ENCODE peak calls at places on chromosomes 1 and 21, in five cellular contexts. Z is CD4-positive, alpha-beta T cell; G is tibial nerve; Q is AG04450; C is K562. J is an unnamed sample.

GRCh38 chr1:17584539-17584938 is 45.0 kb downstream of the ARHGEF10L start:
- DNase-seq in Z (no peak), G (no peak), Q (no peak), C (no peak), J (no peak)

GRCh38 chr1:92291372-92291999 is 7.3 kb downstream of the GLMN start:
- DNase-seq in Z (no peak), G (peak; percentile 17), Q (peak; percentile 44), C (peak; percentile 29), J (peak; percentile 79)

GRCh38 chr1:94773931-94774422 is 46.2 kb upstream of the SLC44A3 start:
- DNase-seq in Z (no peak), G (no peak), Q (no peak), C (no peak), J (peak; percentile 23)

GRCh38 chr1:226682841-226683800 is 56.0 kb downstream of the ITPKB start:
- DNase-seq in Z (no peak), G (no peak), Q (no peak), C (no peak), J (no peak)

GRCh38 chr1:147504801-147505303 is 36.4 kb upstream of the BCL9 start:
- DNase-seq in Z (no peak), G (no peak), Q (peak; percentile 4), C (peak; percentile 21), J (peak; percentile 95)

GRCh38 chr1:13892671-13893325 is 192.8 kb downstream of the PRDM2 start:
- DNase-seq in Z (no peak), G (no peak), Q (no peak), C (no peak), J (peak; percentile 56)

GRCh38 chr1:247441621-247442020 is 16.3 kb downstream of the OR2B11 start:
- DNase-seq in Z (no peak), G (no peak), Q (no peak), C (no peak), J (no peak)

GRCh38 chr1:158101944-158102343 is 78.8 kb upstream of the CD1D start:
- DNase-seq in Z (no peak), G (no peak), Q (no peak), C (no peak), J (no peak)

GRCh38 chr21:43893536-43894205 is 28.6 kb downstream of the AGPAT3 start:
- DNase-seq in Z (no peak), G (no peak), Q (no peak), C (no peak), J (no peak)

GRCh38 chr21:14657241-14658008 is 111.3 kb upstream of the SAMSN1 start:
- DNase-seq in Z (no peak), G (no peak), Q (no peak), C (no peak), J (no peak)

GRCh38 chr1:89489037-89489729 is 35.4 kb upstream of the LRRC8B start:
- DNase-seq in Z (no peak), G (no peak), Q (no peak), C (no peak), J (no peak)

GRCh38 chr1:119674110-119674509 is 26.0 kb upstream of the ZNF697 start:
- DNase-seq in Z (no peak), G (no peak), Q (no peak), C (no peak), J (peak; percentile 34)

GRCh38 chr1:164767257-164768044 is 208.5 kb downstream of the PBX1 start:
- DNase-seq in Z (no peak), G (no peak), Q (peak; percentile 86), C (no peak), J (no peak)

GRCh38 chr21:41393876-41394465 is 32.1 kb upstream of the MX1 start:
- DNase-seq in Z (no peak), G (no peak), Q (no peak), C (no peak), J (no peak)

GRCh38 chr1:203291201-203292096 is 13.9 kb upstream of the BTG2 start:
- DNase-seq in Z (no peak), G (no peak), Q (no peak), C (no peak), J (no peak)

GRCh38 chr1:94697839-94698238 is 122.3 kb upstream of the SLC44A3 start:
- DNase-seq in Z (no peak), G (no peak), Q (no peak), C (no peak), J (no peak)

GRCh38 chr1:244104309-244105060 is 53.4 kb downstream of the ZBTB18 start:
- DNase-seq in Z (no peak), G (no peak), Q (peak; percentile 74), C (no peak), J (no peak)

GRCh38 chr21:21712761-21713558 is 714.8 kb downstream of the NCAM2 start:
- DNase-seq in Z (no peak), G (no peak), Q (no peak), C (no peak), J (no peak)

GRCh38 chr1:197915797-197916686 is 1.1 kb upstream of the LHX9 start:
- DNase-seq in Z (no peak), G (no peak), Q (no peak), C (peak; percentile 47), J (peak; percentile 95)

GRCh38 chr1:211480941-211481545 is 10.9 kb downstream of the RD3 start:
- DNase-seq in Z (no peak), G (no peak), Q (no peak), C (no peak), J (no peak)

GRCh38 chr1:165364432-165365133 is 8.1 kb upstream of the LMX1A start:
- DNase-seq in Z (no peak), G (peak; percentile 32), Q (no peak), C (no peak), J (no peak)

GRCh38 chr1:83060216-83060615 is 938.7 kb downstream of the TTLL7 start:
- DNase-seq in Z (no peak), G (no peak), Q (no peak), C (no peak), J (no peak)

GRCh38 chr1:115865704-115866380 is 24.9 kb upstream of the NHLH2 start:
- DNase-seq in Z (no peak), G (no peak), Q (no peak), C (no peak), J (no peak)

GRCh38 chr21:30733026-30733425 is 14.0 kb downstream of the KRTAP21-2 start:
- DNase-seq in Z (no peak), G (no peak), Q (no peak), C (no peak), J (no peak)

GRCh38 chr1:45769261-45769932 is 18.9 kb upstream of the IPP start:
- DNase-seq in Z (no peak), G (no peak), Q (peak; percentile 46), C (peak; percentile 41), J (peak; percentile 11)

GRCh38 chr1:173509797-173510196 is 32.7 kb downstream of the PRDX6 start:
- DNase-seq in Z (no peak), G (no peak), Q (no peak), C (no peak), J (no peak)

GRCh38 chr1:161733526-161733925 is 12.2 kb downstream of the FCRLB start:
- DNase-seq in Z (no peak), G (no peak), Q (peak; percentile 61), C (no peak), J (no peak)

GRCh38 chr21:38236232-38236631 is 20.6 kb upstream of the KCNJ15 start:
- DNase-seq in Z (no peak), G (no peak), Q (no peak), C (no peak), J (peak; percentile 4)
- TF ChIP-seq CTCF in Z (no peak), G (no peak), Q (peak; percentile 38), C (no peak), J (no peak)

DNA sequence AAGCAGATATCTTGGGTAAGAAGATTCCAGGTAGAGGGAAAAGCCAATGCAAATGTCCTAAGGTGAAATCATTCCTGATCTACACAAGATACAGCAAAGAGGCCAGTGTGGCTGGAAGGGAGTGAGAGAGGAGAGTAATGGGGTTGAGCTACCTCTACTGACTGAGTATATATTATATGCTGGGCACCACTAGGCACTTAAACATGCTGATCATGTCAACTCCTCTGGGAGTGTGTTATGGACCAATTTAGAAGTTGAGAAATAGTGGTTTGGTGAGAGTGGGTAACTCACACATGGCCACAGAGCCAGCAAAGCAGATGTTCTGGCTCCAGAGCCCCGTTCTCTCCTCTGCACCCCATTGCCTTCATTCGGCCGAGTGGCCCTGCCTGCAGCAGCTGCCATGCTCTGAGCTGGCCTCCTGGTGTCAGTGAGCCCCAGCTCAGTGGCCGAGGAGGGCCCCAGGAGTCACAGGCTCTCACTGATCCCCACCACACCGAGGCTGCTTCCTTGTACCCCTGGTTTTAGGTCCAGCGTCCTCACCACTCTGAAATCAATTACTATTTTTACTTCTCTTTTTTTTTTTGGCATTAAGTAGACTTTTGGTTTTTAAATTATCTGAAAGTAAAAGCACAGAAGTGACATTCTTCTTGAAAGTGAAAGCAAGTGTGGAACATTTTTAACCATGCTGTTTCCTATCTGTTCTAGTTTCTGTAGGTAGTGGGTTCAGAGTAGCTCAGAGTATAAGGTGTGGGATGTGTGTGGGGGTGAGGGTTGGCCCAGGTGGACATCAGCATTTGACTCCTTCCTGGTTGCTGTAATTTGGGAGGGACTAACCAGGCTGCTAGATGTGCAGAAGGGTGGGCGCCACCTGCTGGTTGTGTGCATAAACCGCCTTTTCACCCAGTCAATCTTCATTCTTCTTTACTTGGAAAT is 45.8 kb upstream of the CRNN start:
- DNase-seq in Z (peak; percentile 64), G (peak; percentile 51), Q (no peak), C (peak; percentile 66), J (peak; percentile 80)
- TF ChIP-seq CTCF in Z (peak; percentile 76), G (peak; percentile 74), Q (peak; percentile 72), C (peak; percentile 70), J (peak; percentile 73)

DNA sequence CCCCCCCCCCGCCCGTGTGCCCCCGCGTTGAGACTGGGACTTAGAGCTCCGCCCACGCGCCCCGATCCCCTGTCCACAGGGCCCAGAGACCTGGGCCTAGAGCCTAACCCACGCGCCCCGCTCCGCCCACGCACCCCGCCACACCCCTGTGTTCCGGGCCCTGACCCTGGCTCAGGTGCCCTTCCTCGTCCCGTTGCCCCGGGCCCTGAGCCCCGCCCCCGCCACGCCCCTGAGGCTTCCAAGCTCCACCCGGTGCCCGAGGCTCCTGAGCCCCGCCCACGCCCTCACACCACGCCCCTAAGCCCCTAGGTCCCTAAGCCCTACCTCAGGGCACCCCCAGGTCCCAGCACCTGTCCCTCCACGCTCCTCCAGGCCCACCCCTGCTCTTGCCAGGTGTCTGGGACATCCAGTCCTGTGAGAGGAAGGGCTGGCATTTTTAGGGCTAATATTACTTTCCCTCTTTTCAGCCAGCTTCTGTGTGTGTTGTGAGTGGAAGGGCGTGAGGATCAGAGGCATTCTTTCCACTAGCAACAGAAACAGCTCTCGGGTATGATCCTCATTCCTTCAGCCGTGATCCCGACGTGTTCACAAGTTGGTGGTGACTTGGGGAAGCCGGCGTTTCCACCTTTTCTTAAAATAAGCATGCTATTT is 614 bp upstream of the GPR157 start:
- DNase-seq in Z (peak; percentile 82), G (peak; percentile 74), Q (no peak), C (peak; percentile 98), J (peak; percentile 97)
- TF ChIP-seq CTCF in Z (no peak), G (no peak), Q (no peak), C (no peak), J (no peak)

DNA sequence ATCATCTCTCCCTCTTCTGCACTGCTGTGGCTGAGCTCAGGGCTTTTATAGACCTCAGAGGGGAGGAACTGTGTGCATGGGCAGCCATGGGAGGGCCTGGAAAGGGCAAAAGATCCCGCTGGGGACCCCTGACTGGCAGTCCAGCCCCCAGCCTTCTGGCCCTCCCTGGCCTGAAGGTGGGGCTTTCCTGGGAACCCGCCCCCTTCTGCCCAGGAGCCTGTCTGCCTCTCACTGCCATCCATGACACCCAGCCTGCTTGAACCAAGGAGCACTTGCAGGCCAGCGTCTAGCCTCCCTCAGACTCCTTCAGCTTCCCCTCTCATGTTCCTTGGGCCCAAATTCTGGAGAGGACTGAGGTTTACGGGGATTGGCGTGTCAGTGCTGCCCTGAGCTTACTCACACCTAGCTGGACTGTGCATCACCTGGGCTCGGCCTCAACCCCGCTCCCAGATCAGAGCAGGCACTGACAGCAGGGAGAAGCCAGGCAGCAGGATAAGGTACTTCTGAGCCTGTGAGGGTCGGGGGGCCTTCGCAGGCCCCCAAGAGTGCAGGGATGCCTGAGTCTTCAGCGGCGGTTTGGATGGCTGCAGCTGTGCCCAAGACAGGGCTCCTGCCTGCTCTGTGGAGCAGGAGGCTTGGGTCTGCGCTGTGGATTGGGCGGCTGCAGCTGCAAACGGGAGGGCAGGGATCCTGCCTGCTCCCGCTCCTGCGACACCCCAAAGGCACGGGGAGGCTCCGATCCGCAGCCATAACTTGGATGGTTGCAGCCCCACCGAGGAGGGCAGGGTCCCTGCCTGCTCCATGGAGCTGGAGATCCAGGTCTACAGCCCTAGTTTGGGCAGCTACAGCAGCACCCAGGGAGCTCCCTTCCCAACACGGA is 898.6 kb upstream of the NEGR1 start:
- DNase-seq in Z (no peak), G (no peak), Q (no peak), C (no peak), J (no peak)
- TF ChIP-seq CTCF in Z (no peak), G (no peak), Q (no peak), C (no peak), J (no peak)